ENCODE peak calls at places on chromosomes 13 and 19, in seven cellular contexts. Y is right lobe of liver, J is uterus, C is body of pancreas, H is NB4, D is tibial nerve, X is IMR-90. F is an unnamed sample.

GRCh38 chr13:88483202-88483601 is 812.0 kb downstream of the SLITRK5 start:
- DNase-seq in C (no peak), D (no peak), H (no peak), J (no peak), Y (no peak), X (no peak), F (no peak)

GRCh38 chr19:49441210-49441959 is at the start of gene SLC17A7:
- DNase-seq in J (peak; percentile 76), X (no peak), Y (no peak), H (no peak), C (peak; percentile 32), D (peak; percentile 67), F (no peak)

GRCh38 chr19:55809381-55810058 is 22.3 kb downstream of the NLRP11 start:
- DNase-seq in J (no peak), H (peak; percentile 85), C (peak; percentile 81), X (peak; percentile 33), D (no peak), Y (peak; percentile 68), F (peak; percentile 91)

GRCh38 chr13:40344270-40345148 is 321.9 kb downstream of the FOXO1 start:
- DNase-seq in D (no peak), C (no peak), J (no peak), X (no peak), Y (peak; percentile 65), H (no peak), F (no peak)

GRCh38 chr13:40503966-40504591 is 162.4 kb downstream of the FOXO1 start:
- DNase-seq in X (peak; percentile 25), C (no peak), H (no peak), D (no peak), Y (peak; percentile 73), J (no peak), F (peak; percentile 26)

GRCh38 chr19:12899891-12900518 is 9.0 kb downstream of the GCDH start:
- DNase-seq in D (no peak), H (no peak), J (no peak), X (no peak), C (no peak), Y (no peak), F (no peak)

GRCh38 chr19:56162258-56162657 is 13.6 kb upstream of the GALP start:
- DNase-seq in H (peak; percentile 63), Y (no peak), D (no peak), C (no peak), J (no peak), X (peak; percentile 41), F (peak; percentile 82)

GRCh38 chr13:23456437-23456836 is 22.9 kb upstream of the SACS start:
- DNase-seq in X (peak; percentile 28), D (no peak), Y (no peak), C (no peak), H (no peak), J (no peak), F (no peak)

GRCh38 chr13:109744512-109745051 is 41.8 kb downstream of the IRS2 start:
- DNase-seq in H (no peak), D (no peak), C (peak; percentile 26), X (peak; percentile 92), J (peak; percentile 67), Y (no peak), F (no peak)

GRCh38 chr13:77697208-77698103 is at the start of gene SLAIN1:
- DNase-seq in H (peak; percentile 89), C (peak; percentile 88), J (peak; percentile 74), Y (peak; percentile 87), D (peak; percentile 41), X (peak; percentile 5), F (no peak)

GRCh38 chr13:112956516-112957294 is 12.3 kb upstream of the MCF2L start:
- DNase-seq in D (no peak), J (no peak), X (no peak), C (no peak), Y (peak; percentile 16), H (no peak), F (no peak)

GRCh38 chr13:101773062-101773461 is 320.6 kb downstream of the ITGBL1 start:
- DNase-seq in C (no peak), D (no peak), X (no peak), J (no peak), H (no peak), Y (no peak), F (no peak)

GRCh38 chr13:50990540-50991506 is 81.2 kb downstream of the RNASEH2B start:
- DNase-seq in X (peak; percentile 69), C (peak; percentile 17), H (no peak), Y (no peak), J (peak; percentile 80), D (peak; percentile 49), F (no peak)

GRCh38 chr13:25771208-25771607 is 280.6 kb downstream of the SHISA2 start:
- DNase-seq in C (no peak), Y (no peak), H (no peak), X (no peak), J (no peak), D (no peak), F (no peak)

GRCh38 chr13:33497146-33497845 is 211.7 kb upstream of the STARD13 start:
- DNase-seq in X (peak; percentile 79), Y (no peak), D (no peak), C (no peak), H (no peak), J (no peak), F (no peak)

GRCh38 chr13:63497601-63498000 is 2082.0 kb upstream of the PCDH20 start:
- DNase-seq in J (no peak), D (no peak), C (no peak), Y (no peak), H (no peak), X (peak; percentile 41), F (no peak)

GRCh38 chr13:65971541-65971940 is 1258.6 kb downstream of the PCDH9 start:
- DNase-seq in Y (no peak), C (no peak), D (no peak), H (no peak), X (no peak), J (no peak), F (no peak)

GRCh38 chr19:52961981-52962380 is 700 bp downstream of the ZNF816 start:
- DNase-seq in H (peak; percentile 10), X (no peak), Y (no peak), C (no peak), D (no peak), J (no peak), F (no peak)

GRCh38 chr13:51625555-51626345 is 41.5 kb downstream of the WDFY2 start:
- DNase-seq in Y (peak; percentile 74), X (no peak), C (peak; percentile 73), J (no peak), H (no peak), D (no peak), F (no peak)

GRCh38 chr13:107864543-107865460 is 350.5 kb downstream of the LIG4 start:
- DNase-seq in X (peak; percentile 86), H (peak; percentile 54), D (no peak), Y (no peak), J (no peak), C (no peak), F (peak; percentile 47)

GRCh38 chr13:76889254-76889653 is 3.0 kb upstream of the KCTD12 start:
- DNase-seq in Y (no peak), H (no peak), C (no peak), X (no peak), J (no peak), D (no peak), F (no peak)

GRCh38 chr13:32530841-32531253 is 7.7 kb downstream of the N4BP2L2 start:
- DNase-seq in Y (no peak), X (peak; percentile 83), C (no peak), D (no peak), J (no peak), H (peak; percentile 37), F (no peak)

GRCh38 chr19:15300533-15301194 is 31.7 kb downstream of the BRD4 start:
- DNase-seq in J (no peak), D (no peak), H (peak; percentile 44), C (no peak), X (peak; percentile 88), Y (no peak), F (no peak)

GRCh38 chr19:54427586-54427985 is 12.3 kb downstream of the TTYH1 start:
- DNase-seq in C (no peak), H (no peak), J (no peak), D (no peak), Y (no peak), X (no peak), F (no peak)
- TF ChIP-seq POLR2A in C (no peak), H (no peak), J (no peak), D (no peak), Y (no peak), X (no peak), F (no peak)

GRCh38 chr19:7625763-7626372 is 3.5 kb downstream of the XAB2 start:
- DNase-seq in X (no peak), H (no peak), D (no peak), Y (no peak), J (no peak), C (peak; percentile 8), F (no peak)

GRCh38 chr19:7627166-7627565 is 2.2 kb downstream of the XAB2 start:
- DNase-seq in D (no peak), H (no peak), J (no peak), X (no peak), Y (no peak), C (no peak), F (no peak)

GRCh38 chr19:7624810-7625209 is 4.5 kb downstream of the XAB2 start:
- DNase-seq in Y (no peak), X (no peak), J (no peak), H (no peak), D (no peak), C (no peak), F (no peak)

GRCh38 chr19:7622933-7623685 is 6.2 kb downstream of the XAB2 start:
- DNase-seq in H (no peak), Y (no peak), C (no peak), X (no peak), J (no peak), D (no peak), F (no peak)

GRCh38 chr19:7623725-7624603 is 5.4 kb downstream of the XAB2 start:
- DNase-seq in X (no peak), H (no peak), D (no peak), C (no peak), J (no peak), Y (no peak), F (no peak)
- TF ChIP-seq POLR2A in X (no peak), H (no peak), D (no peak), C (no peak), J (no peak), Y (no peak), F (no peak)

DNA sequence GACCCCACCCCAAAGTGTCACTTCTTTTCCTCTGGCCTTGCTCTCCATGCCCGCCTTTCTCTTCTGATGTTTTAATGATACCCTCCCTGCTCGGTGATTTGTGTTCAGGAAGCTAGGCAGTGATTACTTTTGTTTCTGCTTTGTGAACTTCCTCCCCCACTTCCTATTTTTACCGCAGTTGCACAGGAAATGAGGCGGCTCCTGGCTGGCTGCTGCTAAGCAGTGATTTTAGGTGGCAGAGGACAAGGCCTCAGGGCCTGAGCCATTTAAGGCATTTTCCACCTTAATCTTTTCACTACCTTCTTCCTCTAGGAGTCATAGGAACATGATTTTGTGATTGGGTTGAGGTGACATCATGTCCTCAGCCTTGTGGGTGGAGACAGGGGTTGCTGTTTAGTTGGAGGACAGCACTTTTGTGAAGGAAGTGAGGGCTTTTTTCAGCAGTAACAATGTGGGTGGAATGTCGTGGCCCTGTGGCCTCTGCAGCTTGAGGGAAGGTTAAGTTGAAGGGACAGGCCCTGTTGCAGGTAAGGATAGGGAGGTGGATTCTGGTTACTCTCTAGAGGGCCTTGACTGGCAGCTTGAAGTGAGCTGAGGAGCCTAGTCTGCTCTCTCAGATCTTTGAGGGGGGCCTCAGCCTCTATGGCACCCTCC is 15.7 kb downstream of the GARRE1 start:
- DNase-seq in H (peak; percentile 47), J (peak; percentile 24), D (no peak), Y (peak; percentile 66), X (peak; percentile 66), C (peak; percentile 60), F (peak; percentile 53)
- TF ChIP-seq POLR2A in H (no peak), J (peak; percentile 41), D (no peak), Y (no peak), X (no peak), C (peak; percentile 11), F (no peak)

GRCh38 chr19:10718205-10719196 is 622 bp downstream of the DNM2 start:
- DNase-seq in H (peak; percentile 87), J (peak; percentile 30), X (peak; percentile 28), D (no peak), Y (peak; percentile 56), C (peak; percentile 44), F (no peak)
- TF ChIP-seq POLR2A in H (peak; percentile 17), J (no peak), X (peak; percentile 50), D (no peak), Y (no peak), C (no peak), F (peak; percentile 26)

F was measured in H54.